ENCODE peak calls at places on chromosomes 7 and 10, in four cellular contexts. L, C, Q and W are unnamed samples.

GRCh38 chr7:18305866-18306265 is 189.7 kb upstream of the HDAC9 start:
- DNase-seq in L (no peak), C (no peak), Q (no peak), W (no peak)

GRCh38 chr10:119315128-119316001 is 108.0 kb downstream of the GRK5 start:
- DNase-seq in L (peak; percentile 85), C (no peak), Q (peak; percentile 64), W (no peak)

GRCh38 chr10:70052462-70053211 is at the start of gene MACROH2A2:
- DNase-seq in L (peak; percentile 82), C (peak; percentile 46), Q (peak; percentile 48), W (peak; percentile 62)

GRCh38 chr7:11726251-11727155 is 105.5 kb downstream of the THSD7A start:
- DNase-seq in L (no peak), C (no peak), Q (no peak), W (peak; percentile 52)

GRCh38 chr10:15744217-15744865 is 24.6 kb upstream of the ITGA8 start:
- DNase-seq in L (peak; percentile 71), C (peak; percentile 27), Q (peak; percentile 23), W (no peak)

GRCh38 chr7:141975806-141976523 is 2.4 kb upstream of the TAS2R38 start:
- DNase-seq in L (peak; percentile 77), C (peak; percentile 80), Q (peak; percentile 65), W (peak; percentile 22)

GRCh38 chr7:44096326-44096881 is 7.7 kb upstream of the AEBP1 start:
- DNase-seq in L (no peak), C (no peak), Q (no peak), W (no peak)

GRCh38 chr7:45663167-45663921 is 89.2 kb downstream of the ADCY1 start:
- DNase-seq in L (peak; percentile 7), C (no peak), Q (peak; percentile 20), W (no peak)

GRCh38 chr7:111775205-111775604 is 212.9 kb upstream of the IMMP2L start:
- DNase-seq in L (no peak), C (no peak), Q (no peak), W (no peak)

GRCh38 chr7:127187740-127188139 is 65.0 kb downstream of the GRM8 start:
- DNase-seq in L (no peak), C (no peak), Q (no peak), W (no peak)

GRCh38 chr7:151742713-151743480 is 134.0 kb downstream of the PRKAG2 start:
- DNase-seq in L (no peak), C (no peak), Q (no peak), W (no peak)

GRCh38 chr10:58952747-58953466 is 223.5 kb upstream of the PHYHIPL start:
- DNase-seq in L (peak; percentile 52), C (no peak), Q (peak; percentile 70), W (peak; percentile 44)

DNA sequence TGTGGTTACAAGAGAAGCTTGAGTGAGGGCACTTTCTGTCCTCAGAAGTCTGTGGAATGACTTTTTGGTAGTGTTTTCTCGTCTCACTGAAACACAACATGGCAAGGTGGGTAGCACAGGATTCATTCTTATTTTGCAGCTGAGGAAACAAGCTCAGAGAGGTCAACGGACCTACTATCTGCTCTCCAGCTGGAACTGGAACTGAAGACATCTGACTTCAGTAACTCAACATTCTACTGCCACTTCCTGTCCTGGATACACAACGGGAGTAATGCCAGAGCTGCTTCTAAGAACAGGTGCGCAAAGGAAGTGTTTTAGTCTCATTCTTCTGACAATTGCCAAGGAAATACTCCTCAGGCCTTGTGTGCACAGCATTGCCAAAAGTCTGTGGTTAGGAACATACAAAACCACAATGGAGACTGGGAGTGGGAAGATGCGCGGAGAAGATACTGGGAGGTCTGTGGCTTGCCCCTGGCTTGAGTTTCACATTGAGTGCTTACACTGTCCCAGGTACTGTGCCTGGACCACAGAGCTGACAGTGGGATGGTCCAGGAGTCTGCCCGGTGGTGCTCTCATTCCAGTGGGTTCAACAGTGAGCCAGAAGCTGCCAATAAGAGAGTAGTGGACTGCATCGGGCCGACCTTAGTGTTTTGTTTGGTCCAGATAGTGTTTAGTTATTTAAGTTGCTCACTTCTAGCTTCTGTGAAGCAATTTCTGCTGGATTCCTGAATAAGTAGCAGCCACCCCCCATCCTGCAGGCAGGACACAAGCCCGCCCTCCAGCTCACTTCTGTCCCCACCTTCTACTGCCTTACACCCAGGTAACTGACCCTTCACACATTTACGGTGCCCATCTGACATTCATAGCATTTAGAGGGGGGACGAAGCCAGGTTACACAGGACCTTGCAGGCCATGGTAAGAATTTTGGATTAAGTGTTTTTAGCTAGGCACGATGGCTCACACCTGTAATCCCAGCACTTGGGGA is 10.4 kb downstream of the TBL2 start:
- DNase-seq in L (no peak), C (no peak), Q (no peak), W (no peak)
- TF ChIP-seq POLR2A in L (no peak), C (no peak), Q (no peak), W (no peak)

GRCh38 chr10:122140941-122141623 is 130.0 kb upstream of the BTBD16 start:
- DNase-seq in L (peak; percentile 98), C (peak; percentile 83), Q (peak; percentile 80), W (peak; percentile 94)
- TF ChIP-seq POLR2A in L (no peak), C (no peak), Q (no peak), W (no peak)

DNA sequence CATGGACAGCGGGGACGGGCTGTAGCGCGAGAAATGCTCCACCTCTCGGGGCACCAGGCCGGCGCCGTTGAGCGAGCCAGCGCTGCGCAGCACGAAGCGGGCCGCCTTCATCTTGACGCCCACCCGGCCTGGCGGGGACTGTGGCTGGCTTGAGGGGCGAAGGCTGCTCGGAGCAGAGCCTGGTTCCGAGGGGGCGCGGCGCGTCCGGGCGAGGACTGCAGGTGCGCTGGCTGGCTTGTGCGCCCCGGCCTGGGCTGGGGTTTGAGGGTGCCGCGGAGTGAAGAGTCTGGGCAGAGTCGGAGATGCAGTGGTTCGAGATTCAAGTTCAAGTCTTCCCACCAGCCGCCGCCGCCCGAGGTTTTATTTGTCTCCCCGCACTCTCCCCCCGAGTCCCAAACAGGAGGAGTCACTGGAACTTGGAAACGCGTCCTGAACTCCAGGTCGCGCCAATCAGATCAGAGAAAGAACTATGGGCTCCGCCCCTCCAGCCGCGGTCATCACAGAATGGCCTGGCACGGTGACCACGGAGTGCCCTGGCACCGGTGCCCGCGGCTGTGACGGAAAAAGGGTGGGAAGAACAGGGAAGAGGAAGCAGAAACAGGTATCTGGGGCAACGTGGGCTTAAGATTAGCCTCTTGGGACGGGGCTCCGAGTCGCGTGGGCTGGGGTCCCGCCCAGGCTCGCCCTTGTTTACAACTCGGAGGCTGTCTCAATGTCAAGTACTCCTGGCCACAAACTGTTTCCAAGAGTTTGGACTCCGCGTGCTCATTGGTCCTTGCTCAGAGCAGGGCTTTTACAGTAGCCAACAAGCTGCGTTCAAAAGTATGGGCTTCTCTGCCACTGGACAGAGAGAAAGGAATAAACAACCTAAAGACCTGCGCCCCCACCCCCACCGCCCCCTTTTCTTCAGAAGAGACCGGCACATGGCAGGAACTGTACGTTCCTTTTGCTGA is at the start of gene PDK4:
- DNase-seq in L (peak; percentile 81), C (peak; percentile 97), Q (peak; percentile 96), W (peak; percentile 98)
- TF ChIP-seq POLR2A in L (peak; percentile 47), C (peak; percentile 92), Q (peak; percentile 96), W (peak; percentile 89)

GRCh38 chr10:100912609-100913469 is at the start of gene SLF2:
- DNase-seq in L (peak; percentile 99), C (peak; percentile 98), Q (peak; percentile 98), W (peak; percentile 98)
- TF ChIP-seq POLR2A in L (peak; percentile 65), C (peak; percentile 59), Q (peak; percentile 94), W (peak; percentile 73)

DNA sequence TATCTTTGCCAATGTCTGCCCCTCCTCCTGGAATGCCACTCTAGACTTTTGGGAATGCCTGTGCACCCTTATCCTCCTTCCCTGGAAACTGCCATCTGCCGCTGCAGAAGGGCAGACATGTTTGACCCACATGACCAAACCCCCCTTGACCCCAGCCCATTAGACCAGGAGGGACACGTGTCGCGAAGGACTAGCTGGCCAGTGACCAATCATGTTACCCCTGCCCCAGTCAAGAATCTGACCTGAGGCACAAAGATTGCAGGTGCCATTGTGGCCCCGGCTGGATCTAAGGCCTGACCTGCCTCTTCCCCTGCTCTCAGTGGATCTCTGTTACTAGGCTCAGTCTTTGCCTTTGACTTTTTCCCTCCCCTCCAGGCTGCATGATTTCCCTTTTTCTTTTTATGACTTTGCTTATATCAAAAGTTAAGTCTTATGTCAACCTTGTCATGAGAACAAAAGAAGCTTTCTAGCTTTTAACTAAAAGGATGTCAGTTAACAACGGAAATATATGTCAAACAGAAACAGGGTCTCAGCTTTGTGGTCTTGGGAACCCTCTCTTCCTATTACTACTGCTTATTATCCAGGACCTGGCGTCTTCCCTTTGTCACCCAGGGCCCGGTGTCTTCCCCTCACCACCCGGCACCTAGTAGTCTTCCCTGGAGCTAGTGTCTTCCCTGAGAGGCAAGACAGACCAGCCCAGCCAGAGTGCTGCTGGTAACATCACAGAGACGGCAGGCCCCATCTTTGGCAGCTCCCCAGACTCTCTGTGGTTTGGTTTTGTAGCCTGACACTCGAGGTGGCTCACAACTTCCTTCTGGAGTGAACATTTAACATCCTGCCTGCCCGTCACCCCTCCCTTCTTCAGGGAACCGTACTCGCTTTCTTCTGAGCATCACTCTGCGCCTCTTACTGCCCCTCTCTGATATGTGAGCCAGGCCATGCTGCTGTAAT is 24.4 kb upstream of the PPIF start:
- DNase-seq in L (no peak), C (peak; percentile 81), Q (no peak), W (no peak)
- TF ChIP-seq POLR2A in L (no peak), C (no peak), Q (no peak), W (no peak)

DNA sequence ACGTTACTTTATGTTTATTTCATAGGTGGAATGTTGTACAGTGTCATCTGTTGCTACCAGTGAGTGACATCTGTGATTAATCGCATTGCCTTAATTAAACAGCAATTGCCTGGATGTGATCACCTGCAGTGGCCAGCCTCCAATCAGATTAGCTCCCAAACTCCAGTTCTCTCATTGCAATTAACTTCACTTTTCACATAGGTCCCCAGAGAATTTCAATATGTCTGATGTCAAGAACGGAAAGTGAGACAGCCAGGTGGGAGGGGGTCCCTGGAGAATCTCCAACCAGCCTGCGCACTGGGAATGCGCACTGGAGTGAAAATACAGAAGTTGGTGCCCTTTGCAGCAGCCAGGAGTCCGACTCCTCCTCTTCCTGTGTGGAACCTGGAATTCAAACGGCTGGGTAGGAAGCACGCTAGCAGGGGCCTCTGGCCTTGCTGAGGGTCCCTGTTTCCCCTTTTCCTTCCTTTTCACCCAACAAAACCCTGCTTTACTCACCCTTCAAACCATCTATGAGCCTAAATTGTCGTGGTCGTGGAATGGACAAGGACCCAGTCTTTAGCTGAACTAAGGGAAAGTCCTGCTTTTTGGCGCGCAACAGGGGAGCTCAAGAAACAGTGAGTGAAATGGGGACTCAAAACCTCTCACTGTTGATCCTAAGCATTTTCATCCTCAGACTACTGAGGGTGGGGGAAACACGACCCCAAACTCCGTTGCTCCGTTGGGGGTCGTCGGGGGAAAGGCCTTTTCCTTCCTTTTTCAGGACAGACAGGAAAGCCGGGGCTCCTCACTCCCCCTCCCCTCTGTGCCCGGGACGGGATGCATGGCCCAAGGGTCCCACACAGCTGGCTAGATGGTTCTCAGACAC is 1355.5 kb upstream of the LRRTM3 start:
- DNase-seq in L (peak; percentile 72), C (peak; percentile 28), Q (peak; percentile 26), W (no peak)
- TF ChIP-seq POLR2A in L (peak; percentile 60), C (no peak), Q (no peak), W (no peak)

DNA sequence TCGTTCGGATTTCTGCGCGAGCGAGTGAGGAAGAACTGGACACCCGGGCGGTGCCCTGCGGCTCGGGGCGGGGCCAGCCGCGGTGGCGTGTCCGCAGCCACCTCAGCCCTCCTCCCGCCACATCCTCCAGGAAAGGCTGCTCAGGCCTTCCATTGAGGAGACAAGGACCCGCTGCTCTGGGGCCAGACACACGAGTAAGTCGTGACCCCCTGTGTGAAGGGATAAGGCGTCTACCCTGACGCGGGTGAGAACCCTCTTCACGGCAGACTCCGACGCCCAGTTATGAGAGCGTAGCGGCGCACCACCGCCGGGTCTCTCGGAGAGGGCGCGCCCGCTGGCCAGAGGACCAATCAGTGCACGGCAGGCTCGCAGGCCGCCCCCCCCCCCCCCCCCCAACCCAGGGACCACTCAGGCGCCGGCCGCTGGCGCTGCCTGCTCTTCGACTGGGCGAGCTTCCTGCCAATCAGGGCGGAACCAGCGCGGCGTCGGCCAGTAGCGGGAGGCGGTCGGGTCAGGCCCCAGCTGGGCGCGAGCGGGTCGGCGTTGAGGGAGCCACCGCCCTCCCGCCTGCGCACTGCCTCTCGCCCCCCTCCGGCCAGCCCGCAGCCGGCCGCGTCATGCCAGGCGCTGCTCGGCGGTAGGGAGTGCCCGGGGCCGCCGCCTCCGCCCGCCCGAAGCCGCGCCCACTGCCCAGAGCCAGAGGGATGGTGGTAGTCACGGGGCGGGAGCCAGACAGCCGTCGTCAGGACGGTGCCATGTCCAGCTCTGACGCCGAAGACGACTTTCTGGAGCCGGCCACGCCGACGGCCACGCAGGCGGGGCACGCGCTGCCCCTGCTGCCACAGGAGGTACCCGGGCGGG is at the start of gene KCTD7:
- DNase-seq in L (peak; percentile 96), C (peak; percentile 99), Q (peak; percentile 99), W (peak; percentile 98)
- TF ChIP-seq POLR2A in L (peak; percentile 98), C (peak; percentile 97), Q (peak; percentile 96), W (peak; percentile 99)